ENCODE peak calls at places on chromosomes 5 and 9, in ten cellular contexts. A is cardiac muscle cell; G is stomach; I is ovary; L is heart right ventricle; K is H9; V is CD8-positive, alpha-beta T cell; T is tibial artery; Y is neural progenitor cell; O is psoas muscle. M is an unnamed sample. For H3K4me1, the result is how much of the 10 kb centered on the place peaks cover.

GRCh38 chr9:106432631-106433030 is 430.3 kb upstream of the ZNF462 start:
- DNase-seq in A (no peak), I (no peak), T (no peak), V (no peak), G (no peak), Y (no peak), L (no peak), K (no peak), O (no peak), M (peak)

GRCh38 chr5:108564441-108564840 is 182.5 kb upstream of the FBXL17 start:
- DNase-seq in T (no peak), G (no peak), L (no peak), Y (no peak), K (no peak), V (no peak), I (no peak), O (no peak), A (no peak), M (no peak)

GRCh38 chr9:4559238-4560182 is 69.2 kb downstream of the SLC1A1 start:
- DNase-seq in Y (no peak), A (no peak), T (no peak), K (no peak), L (no peak), O (no peak), I (no peak), V (no peak), G (no peak), M (no peak)

GRCh38 chr9:82354260-82354659 is 365.7 kb downstream of the SPATA31D1 start:
- DNase-seq in L (no peak), I (no peak), A (peak), V (no peak), O (no peak), G (no peak), K (no peak), T (no peak), Y (no peak), M (peak)

GRCh38 chr5:150492621-150493020 is 15.3 kb upstream of the NDST1 start:
- DNase-seq in K (no peak), Y (no peak), I (no peak), V (no peak), G (no peak), A (no peak), T (no peak), O (peak), L (no peak), M (peak)

GRCh38 chr5:68343421-68343826 is 127.9 kb downstream of the PIK3R1 start:
- DNase-seq in L (no peak), K (no peak), G (peak), Y (no peak), I (no peak), A (peak), T (peak), O (peak), V (no peak), M (peak)

GRCh38 chr9:12085401-12085800 is 607.8 kb upstream of the TYRP1 start:
- DNase-seq in T (no peak), G (no peak), O (no peak), K (no peak), V (no peak), I (no peak), A (no peak), L (no peak), Y (no peak), M (no peak)

GRCh38 chr5:108148715-108149139 is 233.2 kb downstream of the FBXL17 start:
- DNase-seq in T (no peak), I (no peak), A (peak), O (no peak), Y (peak), L (no peak), K (no peak), V (no peak), G (no peak), M (no peak)

GRCh38 chr9:130140701-130141100 is 31.5 kb upstream of the NCS1 start:
- DNase-seq in A (no peak), K (no peak), I (no peak), L (no peak), T (no peak), V (no peak), Y (no peak), O (no peak), G (no peak), M (no peak)

GRCh38 chr5:82129723-82130285 is 148.3 kb downstream of the RPS23 start:
- DNase-seq in A (no peak), V (no peak), T (no peak), Y (peak), L (no peak), O (no peak), K (no peak), I (no peak), G (no peak), M (no peak)

GRCh38 chr9:85258823-85259370 is 482.9 kb downstream of the AGTPBP1 start:
- DNase-seq in I (no peak), L (peak), Y (peak), K (peak), G (peak), A (peak), T (peak), O (peak), V (no peak), M (peak)

GRCh38 chr5:74634611-74635286 is 5.8 kb downstream of the ENC1 start:
- DNase-seq in L (no peak), V (no peak), G (no peak), O (no peak), I (no peak), K (no peak), Y (no peak), T (no peak), A (no peak), M (no peak)

GRCh38 chr5:74632947-74633356 is 7.6 kb downstream of the ENC1 start:
- DNase-seq in G (no peak), O (no peak), L (no peak), K (no peak), V (no peak), Y (no peak), I (no peak), A (peak), T (no peak), M (peak)

GRCh38 chr5:74631088-74631960 is 9.2 kb downstream of the ENC1 start:
- DNase-seq in K (no peak), Y (peak), T (no peak), O (no peak), V (peak), L (no peak), I (no peak), G (no peak), A (peak), M (no peak)

GRCh38 chr5:74636149-74636548 is 4.4 kb downstream of the ENC1 start:
- DNase-seq in G (no peak), I (no peak), L (no peak), K (no peak), A (no peak), O (no peak), Y (no peak), V (no peak), T (no peak), M (no peak)

GRCh38 chr5:74633710-74634109 is 6.8 kb downstream of the ENC1 start:
- DNase-seq in T (no peak), G (no peak), K (no peak), A (no peak), L (no peak), V (no peak), O (no peak), Y (no peak), I (no peak), M (no peak)
- H3K4me1 ChIP-seq in T (under half), G (half or more), K (under half), A (under half), L (under half), V (under half), O (under half), Y (half or more), I (under half), M (under half)

DNA sequence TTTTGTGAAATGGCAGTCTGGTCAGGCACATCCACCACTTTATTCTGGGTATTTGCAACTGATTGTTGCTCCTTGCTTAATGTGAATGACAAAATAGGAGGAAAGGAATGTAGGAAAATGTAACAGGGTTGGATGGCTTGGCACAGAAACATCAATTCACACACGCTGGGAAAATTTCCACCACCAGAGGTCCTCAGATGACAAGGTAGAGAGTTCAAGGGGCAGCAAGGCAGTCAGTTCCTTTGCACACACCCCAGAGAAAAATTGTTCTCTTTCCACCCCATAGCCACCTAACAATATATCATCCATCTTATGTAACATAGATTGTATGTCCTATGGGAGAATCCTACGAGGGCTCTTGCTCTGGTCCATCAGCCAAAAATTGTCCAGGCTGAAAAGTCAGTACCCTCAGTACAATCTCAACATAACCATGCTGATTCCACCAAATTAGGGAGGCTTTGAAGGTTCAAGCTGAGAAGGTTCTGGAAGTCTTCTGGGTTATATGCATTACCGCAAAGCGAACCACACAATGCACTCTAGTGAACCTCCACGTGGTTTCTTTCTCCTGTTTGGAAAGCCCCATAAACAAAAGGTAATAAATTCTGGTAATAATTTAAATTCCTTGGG is 42.1 kb upstream of the AGXT2 start:
- DNase-seq in L (no peak), Y (peak), O (no peak), K (peak), G (peak), I (peak), A (peak), T (peak), V (peak), M (peak)
- TF ChIP-seq CTCF in L (peak), Y (peak), O (peak), K (peak), G (peak), I (peak), A (peak), T (peak), V (peak), M (peak)

DNA sequence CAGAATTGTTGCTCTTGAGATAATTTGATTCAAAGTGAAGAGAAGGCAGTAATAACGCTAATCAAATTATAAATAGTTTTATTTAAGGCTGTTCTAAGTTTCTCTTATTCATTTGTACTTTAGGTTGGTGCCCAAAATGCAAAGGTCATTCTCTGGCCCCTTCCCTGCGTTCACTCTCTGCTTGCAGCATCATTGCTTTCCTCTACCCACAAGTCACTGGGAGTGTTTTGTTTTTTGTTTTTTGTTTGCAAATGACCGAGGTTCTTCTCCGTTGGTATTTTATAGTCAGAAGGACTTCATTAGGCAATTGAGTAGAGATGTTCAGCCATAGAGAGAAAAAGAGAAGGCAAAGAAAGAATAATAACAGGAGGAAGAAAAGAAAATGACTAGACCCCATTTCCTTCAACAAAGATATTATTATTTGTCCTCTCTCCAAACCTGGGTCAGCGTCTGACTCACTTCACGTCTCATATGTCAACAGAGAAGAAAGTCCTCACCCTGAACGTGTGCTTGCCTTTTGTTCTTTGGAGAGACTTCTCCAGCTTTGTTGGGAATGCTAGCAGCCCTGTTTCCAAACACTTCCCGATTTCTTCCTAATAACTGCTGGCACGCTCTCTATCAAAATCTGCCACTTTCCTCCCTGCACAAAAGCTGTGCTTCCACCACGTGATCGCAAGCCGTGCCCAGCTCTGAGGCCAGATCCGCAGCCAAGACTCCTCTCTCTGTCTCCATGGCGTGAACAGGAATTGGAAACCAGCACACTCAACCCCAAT is 119.8 kb downstream of the EBF1 start:
- DNase-seq in K (no peak), A (peak), O (peak), T (peak), Y (peak), I (peak), V (no peak), L (peak), G (peak), M (peak)
- H3K27ac ChIP-seq in K (no peak), A (no peak), O (peak), T (peak), Y (no peak), I (no peak), V (no peak), L (no peak), G (peak), M (no peak)

GRCh38 chr9:134057311-134057665 is 10.5 kb downstream of the BRD3 start:
- DNase-seq in G (no peak), T (peak), A (no peak), V (peak), Y (no peak), I (no peak), L (no peak), K (no peak), O (peak), M (no peak)
- H3K4me1 ChIP-seq in G (half or more), T (half or more), A (under half), V (under half), Y (under half), I (under half), L (half or more), K (under half), O (half or more), M (under half)

GRCh38 chr9:91757802-91758201 is 192.2 kb downstream of the ROR2 start:
- DNase-seq in A (no peak), L (no peak), T (no peak), V (no peak), O (no peak), G (no peak), K (no peak), Y (no peak), I (no peak), M (no peak)

GRCh38 chr9:91758491-91758981 is 191.5 kb downstream of the ROR2 start:
- DNase-seq in O (no peak), A (peak), Y (peak), G (peak), V (peak), T (no peak), I (no peak), K (peak), L (no peak), M (no peak)

GRCh38 chr9:91764661-91765060 is 185.4 kb downstream of the ROR2 start:
- DNase-seq in O (no peak), L (no peak), V (no peak), Y (no peak), I (no peak), K (no peak), A (no peak), G (no peak), T (no peak), M (no peak)

GRCh38 chr9:91760906-91761305 is 189.1 kb downstream of the ROR2 start:
- DNase-seq in V (no peak), A (no peak), T (no peak), Y (no peak), G (no peak), L (no peak), I (no peak), K (no peak), O (no peak), M (no peak)

GRCh38 chr9:91761362-91761761 is 188.7 kb downstream of the ROR2 start:
- DNase-seq in G (no peak), Y (no peak), A (no peak), L (no peak), K (no peak), I (no peak), T (no peak), V (no peak), O (no peak), M (peak)
- TF ChIP-seq CTCF in G (no peak), Y (no peak), A (no peak), L (no peak), K (peak), I (no peak), T (no peak), V (no peak), O (no peak), M (peak)

GRCh38 chr9:108784998-108785397 is 70.8 kb downstream of the ACTL7B start:
- DNase-seq in G (no peak), T (peak), I (no peak), O (no peak), A (peak), L (no peak), K (no peak), V (no peak), Y (no peak), M (no peak)
- H3K27ac ChIP-seq in G (no peak), T (peak), I (no peak), O (no peak), A (no peak), L (no peak), K (no peak), V (no peak), Y (no peak), M (peak)

GRCh38 chr9:16030513-16031185 is 477.8 kb downstream of the CCDC171 start:
- DNase-seq in T (no peak), K (no peak), L (no peak), G (no peak), Y (no peak), A (peak), V (no peak), O (no peak), I (no peak), M (peak)
- H3K4me1 ChIP-seq in T (under half), K (under half), L (under half), G (under half), Y (under half), A (under half), V (under half), O (under half), I (under half), M (under half)

GRCh38 chr5:92470770-92471169 is 1087.7 kb upstream of the ARRDC3 start:
- DNase-seq in L (no peak), G (no peak), A (no peak), V (no peak), O (no peak), Y (no peak), I (no peak), T (no peak), K (no peak), M (no peak)
- TF ChIP-seq CTCF in L (no peak), G (no peak), A (no peak), V (no peak), O (no peak), Y (peak), I (no peak), T (no peak), K (peak), M (peak)